ENCODE peak calls at places on chromosomes 1 and 21, in nine cellular contexts. O is upper lobe of left lung, Q is transverse colon, D is HCT116, X is spleen, I is breast epithelium, M is stomach, K is suprapubic skin, Z is GM23338. A is an unnamed sample.

GRCh38 chr1:107683683-107684082 is 281.3 kb downstream of the VAV3 start:
- DNase-seq in O (no peak), Q (no peak), D (no peak), X (no peak), I (no peak), M (no peak), K (no peak), Z (no peak), A (no peak)

GRCh38 chr1:154975409-154976205 is 1.1 kb downstream of the CKS1B start:
- DNase-seq in O (peak; percentile 89), Q (peak; percentile 81), D (no peak), X (peak; percentile 92), I (peak; percentile 71), M (peak; percentile 55), K (peak; percentile 86), Z (peak; percentile 61), A (peak; percentile 86)

GRCh38 chr1:153505576-153505975 is 30.2 kb downstream of the S100A6 start:
- DNase-seq in O (no peak), Q (no peak), D (no peak), X (no peak), I (no peak), M (no peak), K (no peak), Z (no peak), A (peak; percentile 12)

GRCh38 chr1:173408886-173409285 is 68.2 kb upstream of the PRDX6 start:
- DNase-seq in O (no peak), Q (no peak), D (no peak), X (no peak), I (no peak), M (no peak), K (no peak), Z (no peak), A (no peak)

GRCh38 chr1:9875636-9876000 is 34.5 kb downstream of the CTNNBIP1 start:
- DNase-seq in O (no peak), Q (no peak), D (no peak), X (no peak), I (no peak), M (no peak), K (no peak), Z (no peak), A (no peak)

GRCh38 chr1:241615043-241615974 is 24.9 kb downstream of the CHML start:
- DNase-seq in O (no peak), Q (peak; percentile 35), D (no peak), X (no peak), I (no peak), M (peak; percentile 38), K (no peak), Z (no peak), A (no peak)

GRCh38 chr21:29125199-29125598 is 5.2 kb upstream of the MAP3K7CL start:
- DNase-seq in O (no peak), Q (no peak), D (no peak), X (no peak), I (no peak), M (no peak), K (no peak), Z (no peak), A (no peak)

GRCh38 chr1:176691251-176692228 is 228.6 kb downstream of the PAPPA2 start:
- DNase-seq in O (no peak), Q (peak; percentile 44), D (peak; percentile 47), X (no peak), I (no peak), M (no peak), K (no peak), Z (peak; percentile 82), A (peak; percentile 69)

GRCh38 chr1:37394574-37395464 is 79.6 kb upstream of the ZC3H12A start:
- DNase-seq in O (no peak), Q (no peak), D (peak; percentile 60), X (no peak), I (no peak), M (no peak), K (no peak), Z (peak; percentile 89), A (no peak)

GRCh38 chr21:46092026-46092764 is 5.7 kb upstream of the COL6A2 start:
- DNase-seq in O (no peak), Q (peak; percentile 64), D (no peak), X (no peak), I (no peak), M (peak; percentile 37), K (no peak), Z (no peak), A (peak; percentile 97)

GRCh38 chr1:51119331-51119730 is 17.3 kb downstream of the C1orf185 start:
- DNase-seq in O (no peak), Q (no peak), D (no peak), X (no peak), I (no peak), M (no peak), K (no peak), Z (no peak), A (no peak)

GRCh38 chr1:209368864-209369598 is 214.5 kb upstream of the CAMK1G start:
- DNase-seq in O (no peak), Q (no peak), D (no peak), X (no peak), I (no peak), M (no peak), K (no peak), Z (no peak), A (peak; percentile 72)

GRCh38 chr21:45949928-45950739 is 31.4 kb upstream of the COL6A1 start:
- DNase-seq in O (peak; percentile 82), Q (no peak), D (no peak), X (peak; percentile 66), I (no peak), M (no peak), K (peak; percentile 78), Z (no peak), A (no peak)

GRCh38 chr1:1033009-1033587 is 13.2 kb downstream of the AGRN start:
- DNase-seq in O (peak; percentile 95), Q (peak; percentile 92), D (no peak), X (peak; percentile 96), I (peak; percentile 92), M (peak; percentile 92), K (no peak), Z (peak; percentile 98), A (peak; percentile 88)

GRCh38 chr21:28220670-28221069 is 772.0 kb downstream of the LTN1 start:
- DNase-seq in O (no peak), Q (no peak), D (no peak), X (no peak), I (no peak), M (no peak), K (no peak), Z (no peak), A (no peak)

GRCh38 chr1:162631546-162632233 is 574 bp upstream of the DDR2 start:
- DNase-seq in O (no peak), Q (no peak), D (no peak), X (no peak), I (no peak), M (no peak), K (no peak), Z (no peak), A (peak; percentile 79)

GRCh38 chr1:15833069-15833679 is 14.3 kb upstream of the SPEN start:
- DNase-seq in O (no peak), Q (peak; percentile 72), D (peak; percentile 47), X (peak; percentile 86), I (peak; percentile 79), M (peak; percentile 44), K (peak; percentile 85), Z (peak; percentile 35), A (peak; percentile 80)
- TF ChIP-seq POLR2AphosphoS5 in O (no peak), Q (no peak), D (peak; percentile 54), X (no peak), I (peak; percentile 70), M (no peak), K (no peak), Z (no peak), A (no peak)

GRCh38 chr1:26826261-26827201 is at the start of gene ZDHHC18:
- DNase-seq in O (peak; percentile 96), Q (peak; percentile 76), D (no peak), X (peak; percentile 95), I (peak; percentile 62), M (peak; percentile 76), K (no peak), Z (peak; percentile 82), A (peak; percentile 82)
- TF ChIP-seq CTCF in O (peak; percentile 91), Q (peak; percentile 51), D (peak; percentile 47), X (peak; percentile 66), I (peak; percentile 53), M (peak; percentile 40), K (peak; percentile 62), Z (peak; percentile 52), A (peak; percentile 19)

GRCh38 chr1:54436826-54437225 is 30.6 kb upstream of the SSBP3 start:
- DNase-seq in O (no peak), Q (peak; percentile 34), D (no peak), X (no peak), I (no peak), M (no peak), K (peak; percentile 11), Z (no peak), A (peak; percentile 32)
- H3K4me1 ChIP-seq in O (no peaks in the 10 kb centered on the region), Q (no peaks in the 10 kb centered on the region), D (no peaks in the 10 kb centered on the region), X (no peaks in the 10 kb centered on the region), I (no peaks in the 10 kb centered on the region), M (no peaks in the 10 kb centered on the region), K (no peaks in the 10 kb centered on the region), Z (no peaks in the 10 kb centered on the region), A (no peaks in the 10 kb centered on the region)

GRCh38 chr1:91755176-91755575 is 130.8 kb downstream of the TGFBR3 start:
- DNase-seq in O (no peak), Q (no peak), D (no peak), X (no peak), I (no peak), M (no peak), K (no peak), Z (no peak), A (peak; percentile 88)
- TF ChIP-seq POLR2AphosphoS5 in O (peak; percentile 53), Q (no peak), D (no peak), X (no peak), I (peak; percentile 98), M (peak; percentile 66), K (peak; percentile 59), Z (no peak), A (peak; percentile 55)

DNA sequence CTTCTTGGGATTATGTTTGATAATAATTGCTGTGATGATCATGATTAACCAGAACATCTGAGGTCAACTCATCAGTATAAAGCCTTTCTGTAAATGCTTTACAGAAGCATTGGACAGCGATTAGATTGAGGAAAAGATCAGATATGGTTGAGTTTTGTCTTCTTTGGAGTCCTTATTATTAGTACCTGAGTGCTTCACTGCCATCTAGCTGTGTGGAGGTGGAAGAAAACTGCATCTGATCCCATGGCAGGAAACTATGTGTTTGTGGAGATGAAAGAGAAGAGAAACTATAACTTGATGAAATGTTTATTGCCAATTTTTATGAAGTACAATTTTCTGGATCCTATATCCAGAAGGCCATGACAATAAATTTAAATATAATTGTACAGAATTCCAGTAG is 11.4 kb downstream of the FLG2 start:
- DNase-seq in O (no peak), Q (no peak), D (peak; percentile 13), X (no peak), I (no peak), M (no peak), K (no peak), Z (peak; percentile 13), A (no peak)
- TF ChIP-seq CTCF in O (no peak), Q (no peak), D (peak; percentile 41), X (no peak), I (no peak), M (no peak), K (no peak), Z (peak; percentile 48), A (no peak)

GRCh38 chr1:213244664-213245091 is 193.6 kb downstream of the RPS6KC1 start:
- DNase-seq in O (no peak), Q (peak; percentile 9), D (peak; percentile 13), X (no peak), I (no peak), M (no peak), K (no peak), Z (peak; percentile 73), A (no peak)
- H3K4me1 ChIP-seq in O (no peaks in the 10 kb centered on the region), Q (no peaks in the 10 kb centered on the region), D (no peaks in the 10 kb centered on the region), X (peaks cover 4% of the 10 kb centered on the region), I (no peaks in the 10 kb centered on the region), M (no peaks in the 10 kb centered on the region), K (no peaks in the 10 kb centered on the region), Z (peaks cover 14% of the 10 kb centered on the region), A (no peaks in the 10 kb centered on the region)

A was measured in sigmoid colon.